ENCODE peak calls at places on chromosome 20, in five cellular contexts. L is neural progenitor cell, Z is cardiac fibroblast, C is IMR-90, G is GM12865. M is an unnamed sample.

GRCh38 chr20:15643713-15644112 is 929.5 kb downstream of the KIF16B start:
- DNase-seq in C (peak; percentile 10), G (peak; percentile 22), Z (peak; percentile 2), L (no peak), M (no peak)

GRCh38 chr20:59807909-59808728 is 125.3 kb downstream of the SYCP2 start:
- DNase-seq in Z (no peak), C (no peak), L (no peak), G (no peak), M (no peak)

GRCh38 chr20:57398901-57399535 is 7.8 kb downstream of the RBM38 start:
- DNase-seq in L (peak; percentile 58), G (no peak), Z (no peak), C (no peak), M (no peak)

GRCh38 chr20:1528811-1529210 is 28.7 kb downstream of the SIRPD start:
- DNase-seq in C (peak; percentile 8), Z (no peak), G (no peak), L (no peak), M (no peak)

GRCh38 chr20:45153147-45153546 is 21.6 kb upstream of the PI3 start:
- DNase-seq in Z (peak; percentile 16), L (no peak), C (no peak), G (no peak), M (no peak)

GRCh38 chr20:53013847-53014246 is 41.7 kb downstream of the TSHZ2 start:
- DNase-seq in Z (no peak), G (no peak), C (no peak), L (no peak), M (no peak)

GRCh38 chr20:47337413-47337812 is 19.1 kb downstream of the ZMYND8 start:
- DNase-seq in L (no peak), G (no peak), Z (no peak), C (no peak), M (no peak)

GRCh38 chr20:7383218-7383617 is 557.0 kb downstream of the HAO1 start:
- DNase-seq in C (no peak), Z (no peak), G (no peak), L (no peak), M (no peak)

GRCh38 chr20:53786071-53786444 is 192.4 kb upstream of the ZNF217 start:
- DNase-seq in L (no peak), G (no peak), C (no peak), Z (no peak), M (no peak)

GRCh38 chr20:4544765-4545164 is 176.9 kb upstream of the PRND start:
- DNase-seq in G (no peak), L (no peak), C (peak; percentile 93), Z (no peak), M (no peak)

GRCh38 chr20:46400828-46401477 is 5.5 kb downstream of the ELMO2 start:
- DNase-seq in Z (peak; percentile 53), C (peak; percentile 46), G (no peak), L (peak; percentile 28), M (no peak)

DNA sequence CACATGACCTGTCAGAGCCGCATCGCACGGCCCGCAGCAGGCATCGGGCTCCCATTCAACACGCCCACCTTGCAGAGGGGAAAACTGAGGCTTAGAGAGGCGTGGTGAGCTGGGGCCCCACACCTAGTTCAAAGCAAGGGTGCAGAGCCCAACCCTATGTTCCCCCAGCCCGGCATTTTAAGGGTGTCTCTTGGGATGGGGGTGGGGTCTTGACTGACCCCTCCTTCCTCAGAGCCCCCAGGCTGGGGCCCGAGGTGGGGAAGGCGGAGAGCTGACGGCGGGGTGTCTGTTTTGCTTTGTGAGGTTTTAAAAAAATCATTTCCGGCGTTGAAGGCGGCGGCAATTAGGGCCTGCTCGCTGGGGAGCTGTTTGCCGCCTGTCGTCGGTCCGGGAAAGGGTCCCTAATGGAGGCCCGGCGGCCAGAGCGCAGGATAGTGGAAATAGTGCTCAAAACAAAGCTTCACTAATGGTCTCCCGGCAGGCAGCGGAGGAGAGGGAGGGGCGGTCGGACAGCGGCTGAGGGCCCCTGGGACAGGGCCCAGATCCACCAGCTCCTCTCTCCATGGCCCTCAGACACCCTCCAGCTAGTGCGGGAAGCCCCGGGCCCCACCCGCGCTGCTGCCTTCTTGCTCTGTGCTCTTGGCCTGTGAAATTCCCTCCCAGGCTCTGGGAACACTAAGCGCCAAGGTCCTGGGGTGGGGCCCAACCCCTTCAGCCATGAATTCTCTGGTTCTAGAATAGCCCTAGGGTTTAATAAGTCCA is 11.9 kb downstream of the VSTM2L start:
- DNase-seq in G (peak; percentile 21), L (peak; percentile 85), Z (no peak), C (no peak), M (no peak)
- TF ChIP-seq CTCF in G (no peak), L (peak; percentile 6), Z (no peak), C (no peak), M (no peak)

DNA sequence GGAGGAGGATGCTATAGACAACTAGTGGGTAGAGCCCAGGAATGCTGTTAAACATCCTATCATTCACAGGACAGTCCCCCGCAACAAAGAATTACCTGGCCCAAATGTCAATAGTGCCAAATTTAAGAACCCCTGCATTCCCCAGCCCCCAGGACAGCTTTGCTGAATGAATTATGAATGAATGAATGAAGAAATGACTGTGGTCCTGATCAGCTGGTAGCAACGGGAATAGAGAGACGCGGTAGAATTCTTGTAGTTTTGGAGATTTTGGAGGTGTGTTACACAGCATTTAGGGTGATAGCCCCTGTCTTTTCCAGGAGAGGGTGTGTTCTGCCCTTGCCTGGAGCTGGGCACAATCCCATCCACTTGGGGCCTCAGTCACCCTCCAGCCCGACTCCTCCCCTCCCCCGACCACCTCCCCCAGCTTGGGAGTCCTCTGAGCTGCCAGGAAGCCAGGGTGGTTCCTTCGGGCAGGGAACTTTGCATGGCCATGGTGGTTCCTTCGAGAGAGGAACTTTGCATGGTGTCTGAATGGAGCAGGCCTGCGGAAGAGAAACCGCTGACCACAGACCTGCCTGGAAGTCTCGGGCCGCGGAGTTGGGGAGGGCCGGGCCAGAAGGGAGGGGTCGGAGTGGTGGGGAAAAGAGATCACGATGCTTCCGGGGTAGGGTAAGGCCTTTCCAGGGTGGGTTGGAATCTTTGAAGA is 1.0 kb upstream of the HCK start:
- DNase-seq in Z (no peak), G (peak; percentile 52), L (peak; percentile 30), C (no peak), M (no peak)
- TF ChIP-seq CTCF in Z (no peak), G (no peak), L (no peak), C (no peak), M (no peak)

GRCh38 chr20:62413025-62413580 is 6.0 kb upstream of the CABLES2 start:
- DNase-seq in Z (no peak), L (no peak), C (no peak), G (no peak), M (no peak)
- TF ChIP-seq CTCF in Z (no peak), L (no peak), C (no peak), G (no peak), M (no peak)

GRCh38 chr20:50111120-50111828 is 1.7 kb downstream of the UBE2V1 start:
- DNase-seq in Z (peak; percentile 39), C (peak; percentile 73), G (peak; percentile 60), L (no peak), M (no peak)

GRCh38 chr20:50111829-50112495 is 988 bp downstream of the UBE2V1 start:
- DNase-seq in G (no peak), C (no peak), L (no peak), Z (no peak), M (no peak)

GRCh38 chr20:50115041-50115512 is 2.1 kb upstream of the UBE2V1 start:
- DNase-seq in C (no peak), Z (no peak), L (no peak), G (no peak), M (no peak)

GRCh38 chr20:50113420-50114224 is 672 bp upstream of the UBE2V1 start:
- DNase-seq in L (no peak), G (no peak), Z (no peak), C (no peak), M (no peak)

GRCh38 chr20:50112512-50113419 is at the start of gene UBE2V1:
- DNase-seq in Z (peak; percentile 94), G (peak; percentile 94), L (peak; percentile 94), C (peak; percentile 81), M (peak; percentile 51)
- TF ChIP-seq CTCF in Z (peak; percentile 47), G (peak; percentile 43), L (peak; percentile 35), C (no peak), M (no peak)

DNA sequence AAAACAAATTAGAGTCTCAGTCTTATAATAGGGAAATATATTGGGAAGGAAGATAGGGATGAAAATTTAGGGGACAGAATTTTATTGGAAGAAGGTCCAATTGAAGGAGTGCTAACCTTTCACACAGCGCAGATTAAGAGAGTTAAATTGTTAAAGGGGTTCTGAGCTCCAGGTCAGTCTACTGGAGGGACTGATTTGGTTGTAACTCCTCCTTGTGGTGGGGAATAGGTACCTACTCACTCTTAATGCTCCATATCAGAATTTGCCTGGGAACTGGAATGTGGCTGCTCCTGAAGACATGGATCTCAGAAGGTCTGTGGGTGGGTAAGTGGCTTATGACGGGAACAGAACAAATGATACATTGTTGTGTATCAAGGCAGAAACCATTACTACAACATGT is 143.5 kb downstream of the FLRT3 start:
- DNase-seq in Z (no peak), C (no peak), G (no peak), L (peak; percentile 22), M (no peak)
- TF ChIP-seq CTCF in Z (no peak), C (peak; percentile 0), G (no peak), L (peak; percentile 23), M (no peak)